ENCODE peak calls at places on chromosomes 12 and 14, in four cellular contexts. One of them, this sample, is unnamed.

GRCh38 chr12:76739896-76740295 is 24.0 kb upstream of the ZDHHC17 start:
- DNase-seq in HCT116: no peak
- DNase-seq in prostate gland: no peak
- DNase-seq in transverse colon: no peak
- DNase-seq in this sample: no peak

GRCh38 chr14:99119554-99119953 is 152.4 kb downstream of the BCL11B start:
- DNase-seq in transverse colon: no peak
- DNase-seq in prostate gland: no peak
- DNase-seq in HCT116: no peak
- DNase-seq in this sample: no peak

GRCh38 chr14:61644834-61645233 is 50.5 kb upstream of the HIF1A start:
- DNase-seq in transverse colon: no peak
- DNase-seq in HCT116: no peak
- DNase-seq in prostate gland: no peak
- DNase-seq in this sample: no peak

GRCh38 chr12:97300921-97301320 is 161.7 kb upstream of the RMST start:
- DNase-seq in transverse colon: no peak
- DNase-seq in HCT116: no peak
- DNase-seq in prostate gland: no peak
- DNase-seq in this sample: no peak

GRCh38 chr14:76480426-76480825 is 104.5 kb downstream of the ESRRB start:
- DNase-seq in transverse colon: no peak
- DNase-seq in prostate gland: no peak
- DNase-seq in HCT116: no peak
- DNase-seq in this sample: no peak

GRCh38 chr14:75941030-75941429 is 40.8 kb downstream of the TGFB3 start:
- DNase-seq in prostate gland: no peak
- DNase-seq in transverse colon: no peak
- DNase-seq in HCT116: no peak
- DNase-seq in this sample: no peak

GRCh38 chr14:23612802-23613201 is 23.4 kb upstream of the DHRS2 start:
- DNase-seq in transverse colon: no peak
- DNase-seq in HCT116: no peak
- DNase-seq in prostate gland: no peak
- DNase-seq in this sample: no peak

GRCh38 chr12:105658389-105658788 is 327.9 kb downstream of the C12orf75 start:
- DNase-seq in HCT116: no peak
- DNase-seq in prostate gland: no peak
- DNase-seq in transverse colon: no peak
- DNase-seq in this sample: no peak

GRCh38 chr12:82950362-82950761 is 263.7 kb downstream of the TMTC2 start:
- DNase-seq in prostate gland: no peak
- DNase-seq in transverse colon: no peak
- DNase-seq in HCT116: no peak
- DNase-seq in this sample: no peak

GRCh38 chr12:98198261-98198982 is 317.0 kb upstream of the TMPO start:
- DNase-seq in HCT116: no peak
- DNase-seq in prostate gland: peak
- DNase-seq in transverse colon: no peak
- DNase-seq in this sample: no peak

GRCh38 chr14:24463017-24463805 is 20.6 kb upstream of the SDR39U1 start:
- DNase-seq in prostate gland: no peak
- DNase-seq in HCT116: no peak
- DNase-seq in transverse colon: no peak
- DNase-seq in this sample: no peak

GRCh38 chr12:64616221-64616620 is 5.9 kb downstream of the RASSF3 start:
- DNase-seq in HCT116: no peak
- DNase-seq in transverse colon: no peak
- DNase-seq in prostate gland: no peak
- DNase-seq in this sample: no peak

GRCh38 chr12:30792648-30793499 is 38.1 kb upstream of the CAPRIN2 start:
- DNase-seq in HCT116: peak
- DNase-seq in transverse colon: no peak
- DNase-seq in prostate gland: no peak
- DNase-seq in this sample: no peak

GRCh38 chr12:120814203-120814902 is 88.7 kb downstream of the ACADS start:
- DNase-seq in prostate gland: no peak
- DNase-seq in transverse colon: no peak
- DNase-seq in HCT116: no peak
- DNase-seq in this sample: no peak

GRCh38 chr12:108622425-108622824 is 11.3 kb downstream of the SELPLG start:
- DNase-seq in prostate gland: no peak
- DNase-seq in transverse colon: no peak
- DNase-seq in HCT116: no peak
- DNase-seq in this sample: no peak

GRCh38 chr12:3168775-3169221 is 91.6 kb downstream of the TSPAN9 start:
- DNase-seq in transverse colon: no peak
- DNase-seq in prostate gland: peak
- DNase-seq in HCT116: peak
- DNase-seq in this sample: no peak

GRCh38 chr14:67717048-67717447 is 15.4 kb downstream of the RDH12 start:
- DNase-seq in HCT116: no peak
- DNase-seq in transverse colon: no peak
- DNase-seq in prostate gland: no peak
- DNase-seq in this sample: no peak

DNA sequence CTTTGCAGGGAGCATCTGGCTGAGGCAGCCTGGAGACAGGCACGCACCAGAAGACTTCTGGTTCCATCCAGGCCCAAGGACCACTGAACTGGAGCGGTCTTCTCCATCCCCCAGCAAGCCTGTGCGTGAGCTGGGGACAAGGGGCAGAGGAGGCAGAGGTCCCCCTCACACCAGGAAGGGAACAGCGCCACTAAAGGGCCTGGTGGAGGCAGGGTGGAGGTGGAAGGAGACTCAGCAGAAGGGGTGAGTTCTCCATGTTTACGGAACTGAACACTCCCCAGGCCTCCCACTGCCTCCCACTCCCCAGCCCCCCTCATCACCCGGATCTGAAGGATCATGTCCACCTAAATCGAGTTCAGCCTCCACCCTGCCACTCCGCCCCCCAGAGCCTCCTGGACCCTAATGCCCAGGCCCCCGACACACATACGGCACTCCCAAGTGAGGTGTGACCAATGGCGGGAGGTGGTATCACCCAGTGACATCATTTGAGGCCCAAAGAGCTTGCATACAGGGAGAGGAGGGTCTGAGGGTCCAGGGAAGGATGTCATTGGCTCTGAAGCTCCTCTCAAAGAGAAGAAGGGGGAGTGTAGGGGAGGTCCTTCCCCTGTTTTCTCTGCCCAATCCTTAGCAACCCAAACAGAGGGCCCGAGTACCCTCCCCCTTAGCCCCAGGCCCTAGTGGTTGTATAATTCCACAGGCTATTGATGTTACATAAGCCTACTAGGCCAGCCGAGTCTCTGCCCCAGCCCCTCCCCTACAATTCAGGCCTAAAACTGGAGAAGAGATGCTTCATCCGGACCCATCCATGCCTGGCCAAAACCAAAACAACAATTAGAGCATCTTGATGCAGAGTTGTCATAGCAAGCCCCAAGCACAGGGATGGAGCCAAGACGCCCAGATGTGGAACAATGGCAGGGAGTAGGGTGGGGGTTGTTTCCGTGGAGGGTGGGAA is 1.0 kb downstream of the FAIM2 start:
- DNase-seq in prostate gland: no peak
- DNase-seq in transverse colon: no peak
- DNase-seq in HCT116: no peak
- DNase-seq in this sample: no peak
- TF ChIP-seq CTCF in prostate gland: no peak
- TF ChIP-seq CTCF in transverse colon: no peak
- TF ChIP-seq CTCF in HCT116: no peak
- TF ChIP-seq CTCF in this sample: no peak

DNA sequence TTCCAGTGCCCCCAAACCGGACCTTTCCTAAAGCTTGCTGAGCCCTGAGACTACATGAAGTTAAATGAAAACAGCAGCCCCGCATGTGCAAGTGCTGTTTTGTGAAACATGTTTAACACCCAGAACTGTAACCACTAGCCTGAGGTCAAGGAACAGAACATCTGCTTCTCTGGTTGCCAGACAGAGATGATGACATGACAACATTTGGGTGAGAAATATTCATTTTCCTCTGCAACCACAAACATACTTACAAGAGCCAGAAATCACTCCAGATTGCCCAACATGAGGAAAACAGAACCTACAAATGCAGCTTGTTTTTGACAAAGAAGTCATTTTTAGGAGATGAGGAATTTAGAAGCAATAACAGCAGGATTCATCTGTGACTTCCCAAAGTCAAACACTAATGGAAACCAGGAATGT is 110.4 kb downstream of the BCAT1 start:
- DNase-seq in transverse colon: peak
- DNase-seq in HCT116: no peak
- DNase-seq in prostate gland: no peak
- DNase-seq in this sample: peak
- TF ChIP-seq POLR2AphosphoS5 in transverse colon: peak
- TF ChIP-seq POLR2AphosphoS5 in HCT116: no peak
- TF ChIP-seq POLR2AphosphoS5 in prostate gland: no peak
- TF ChIP-seq POLR2AphosphoS5 in this sample: peak

GRCh38 chr12:50952510-50952909 is at the start of gene HIGD1C:
- DNase-seq in prostate gland: no peak
- DNase-seq in transverse colon: no peak
- DNase-seq in HCT116: no peak
- DNase-seq in this sample: no peak

GRCh38 chr12:50947932-50948331 is 4.4 kb upstream of the HIGD1C start:
- DNase-seq in HCT116: no peak
- DNase-seq in prostate gland: no peak
- DNase-seq in transverse colon: no peak
- DNase-seq in this sample: no peak

GRCh38 chr12:50951112-50951511 is 1.2 kb upstream of the HIGD1C start:
- DNase-seq in transverse colon: no peak
- DNase-seq in prostate gland: no peak
- DNase-seq in HCT116: no peak
- DNase-seq in this sample: no peak

GRCh38 chr12:50949801-50950302 is 2.5 kb upstream of the HIGD1C start:
- DNase-seq in prostate gland: no peak
- DNase-seq in transverse colon: no peak
- DNase-seq in HCT116: no peak
- DNase-seq in this sample: no peak

DNA sequence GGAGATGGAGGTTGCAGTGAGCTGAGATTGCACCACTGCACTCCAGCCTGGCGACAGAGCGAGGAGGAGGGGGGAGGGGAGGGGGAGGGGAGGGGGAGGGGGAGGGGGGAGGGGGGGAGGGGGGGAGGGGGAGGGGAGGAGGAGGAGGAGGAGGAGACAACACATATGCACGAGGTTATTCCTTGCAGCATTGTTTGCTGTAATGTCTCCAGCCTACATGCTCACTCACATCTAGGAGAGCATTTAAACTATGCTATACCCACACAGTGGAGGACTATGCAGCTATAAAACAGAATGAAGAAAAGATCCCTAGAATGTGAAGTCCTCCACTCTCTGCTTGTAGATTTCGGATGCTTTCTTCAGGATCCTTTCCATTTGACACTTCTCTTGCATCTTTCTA is 3.5 kb upstream of the HIGD1C start:
- DNase-seq in prostate gland: no peak
- DNase-seq in transverse colon: no peak
- DNase-seq in HCT116: no peak
- DNase-seq in this sample: no peak
- H3K27ac ChIP-seq in prostate gland: no peak
- H3K27ac ChIP-seq in transverse colon: no peak
- H3K27ac ChIP-seq in HCT116: no peak
- H3K27ac ChIP-seq in this sample: no peak

GRCh38 chr12:81570234-81570633 is 188.9 kb downstream of the PPFIA2 start:
- DNase-seq in prostate gland: no peak
- DNase-seq in HCT116: no peak
- DNase-seq in transverse colon: no peak
- DNase-seq in this sample: no peak

DNA sequence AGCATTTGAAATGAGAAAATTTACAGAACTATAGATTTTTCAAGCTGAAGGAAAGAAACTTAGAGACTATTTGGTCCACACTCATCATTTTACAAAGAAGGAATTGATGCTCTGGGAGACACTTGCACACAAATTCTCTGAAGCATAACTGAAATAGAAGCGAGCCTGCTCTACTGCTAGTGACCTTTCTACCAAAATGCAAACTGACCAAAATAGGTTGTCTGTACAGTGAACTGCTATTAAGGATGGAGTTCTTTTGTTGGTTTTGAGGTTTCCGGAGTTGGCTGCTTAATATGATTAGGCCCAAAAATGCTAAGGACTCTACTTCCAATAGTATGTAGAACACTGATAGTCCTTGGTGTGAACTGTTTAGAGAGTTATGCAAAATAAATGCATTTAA is 194.9 kb downstream of the PPFIA2 start:
- DNase-seq in transverse colon: no peak
- DNase-seq in prostate gland: no peak
- DNase-seq in HCT116: no peak
- DNase-seq in this sample: no peak
- TF ChIP-seq CTCF in transverse colon: no peak
- TF ChIP-seq CTCF in prostate gland: no peak
- TF ChIP-seq CTCF in HCT116: no peak
- TF ChIP-seq CTCF in this sample: no peak

This sample was measured in HL-60.